ENCODE peak calls at places on chromosome 11, in nine cellular contexts. J is retinal pigment epithelial cell; B is CD4-positive, CD25-positive, alpha-beta regulatory T cell; A is body of pancreas; K is adipocyte; T is brain microvascular endothelial cell; U is naive thymus-derived CD4-positive, alpha-beta T cell; M is RWPE2; X is GM06990. I is an unnamed sample.
A peak's percentile ranks its signal among the peaks of the same experiment; 100 is the strongest.

GRCh38 chr11:121766138-121766537 is 313.4 kb upstream of the SORL1-AS1 start:
- DNase-seq in J (no peak), B (no peak), A (no peak), K (no peak), T (no peak), U (no peak), M (no peak), X (no peak), I (no peak)

GRCh38 chr11:1422481-1422880 is 32.7 kb downstream of the BRSK2 start:
- DNase-seq in J (no peak), B (no peak), A (no peak), K (peak; percentile 22), T (no peak), U (no peak), M (no peak), X (no peak), I (no peak)

GRCh38 chr11:32116668-32117067 is 25.8 kb downstream of the RCN1 start:
- DNase-seq in J (no peak), B (no peak), A (no peak), K (no peak), T (no peak), U (no peak), M (no peak), X (no peak), I (no peak)

GRCh38 chr11:34091825-34092224 is 13.6 kb upstream of the NAT10 start:
- DNase-seq in J (no peak), B (no peak), A (no peak), K (no peak), T (no peak), U (no peak), M (no peak), X (no peak), I (no peak)

GRCh38 chr11:61958590-61958989 is 8.4 kb downstream of the BEST1 start:
- DNase-seq in J (no peak), B (no peak), A (no peak), K (no peak), T (no peak), U (no peak), M (no peak), X (no peak), I (no peak)

GRCh38 chr11:107182983-107183382 is 164.7 kb upstream of the GUCY1A2 start:
- DNase-seq in J (no peak), B (no peak), A (no peak), K (no peak), T (no peak), U (no peak), M (no peak), X (no peak), I (no peak)

GRCh38 chr11:5815534-5815933 is 6.8 kb downstream of the OR52N2 start:
- DNase-seq in J (no peak), B (no peak), A (no peak), K (no peak), T (no peak), U (no peak), M (no peak), X (no peak), I (no peak)

GRCh38 chr11:129067454-129067853 is 124.7 kb downstream of the ARHGAP32 start:
- DNase-seq in J (no peak), B (no peak), A (no peak), K (no peak), T (peak; percentile 32), U (no peak), M (no peak), X (no peak), I (no peak)

GRCh38 chr11:12007769-12008737 is at the start of gene DKK3:
- DNase-seq in J (no peak), B (no peak), A (no peak), K (peak; percentile 64), T (no peak), U (no peak), M (no peak), X (no peak), I (no peak)

GRCh38 chr11:113796663-113797259 is 17.2 kb downstream of the CLDN25 start:
- DNase-seq in J (no peak), B (no peak), A (peak; percentile 60), K (peak; percentile 68), T (peak; percentile 58), U (no peak), M (no peak), X (no peak), I (no peak)

GRCh38 chr11:108697872-108698473 is 33.1 kb downstream of the DDX10 start:
- DNase-seq in J (peak; percentile 39), B (no peak), A (peak; percentile 53), K (peak; percentile 88), T (peak; percentile 74), U (no peak), M (no peak), X (peak; percentile 36), I (no peak)

GRCh38 chr11:123180574-123180973 is 14.5 kb downstream of the CLMP start:
- DNase-seq in J (no peak), B (no peak), A (no peak), K (peak; percentile 48), T (no peak), U (no peak), M (no peak), X (no peak), I (no peak)

GRCh38 chr11:48169259-48169658 is 47.4 kb upstream of the OR4B1 start:
- DNase-seq in J (no peak), B (no peak), A (no peak), K (no peak), T (no peak), U (no peak), M (no peak), X (no peak), I (no peak)

GRCh38 chr11:48170840-48171233 is 45.8 kb upstream of the OR4B1 start:
- DNase-seq in J (no peak), B (no peak), A (no peak), K (peak; percentile 70), T (no peak), U (no peak), M (no peak), X (no peak), I (no peak)

GRCh38 chr11:48169706-48170105 is 46.9 kb upstream of the OR4B1 start:
- DNase-seq in J (no peak), B (no peak), A (no peak), K (no peak), T (peak; percentile 58), U (no peak), M (no peak), X (no peak), I (peak; percentile 72)

GRCh38 chr11:48170176-48170839 is 46.3 kb upstream of the OR4B1 start:
- DNase-seq in J (no peak), B (no peak), A (no peak), K (peak; percentile 34), T (peak; percentile 57), U (no peak), M (no peak), X (no peak), I (peak; percentile 19)

GRCh38 chr11:48172818-48173609 is 43.6 kb upstream of the OR4B1 start:
- DNase-seq in J (no peak), B (peak; percentile 32), A (peak; percentile 77), K (peak; percentile 81), T (peak; percentile 58), U (peak; percentile 28), M (no peak), X (no peak), I (peak; percentile 64)
- H3K4me3 ChIP-seq in J (peak overlapping the region; percentile 19), B (no peak overlapping the region), A (no peak overlapping the region), K (peak overlapping the region; percentile 76), T (no peak overlapping the region), U (no peak overlapping the region), M (no peak overlapping the region), X (no peak overlapping the region), I (peak overlapping the region; percentile 28)

GRCh38 chr11:78419327-78419726 is 1.7 kb upstream of the GAB2 start:
- DNase-seq in J (peak; percentile 90), B (no peak), A (peak; percentile 40), K (peak; percentile 95), T (peak; percentile 98), U (no peak), M (no peak), X (no peak), I (peak; percentile 29)
- H3K4me3 ChIP-seq in J (no peak overlapping the region), B (no peak overlapping the region), A (no peak overlapping the region), K (peak overlapping the region; percentile 84), T (no peak overlapping the region), U (no peak overlapping the region), M (no peak overlapping the region), X (no peak overlapping the region), I (peak overlapping the region; percentile 95)

DNA sequence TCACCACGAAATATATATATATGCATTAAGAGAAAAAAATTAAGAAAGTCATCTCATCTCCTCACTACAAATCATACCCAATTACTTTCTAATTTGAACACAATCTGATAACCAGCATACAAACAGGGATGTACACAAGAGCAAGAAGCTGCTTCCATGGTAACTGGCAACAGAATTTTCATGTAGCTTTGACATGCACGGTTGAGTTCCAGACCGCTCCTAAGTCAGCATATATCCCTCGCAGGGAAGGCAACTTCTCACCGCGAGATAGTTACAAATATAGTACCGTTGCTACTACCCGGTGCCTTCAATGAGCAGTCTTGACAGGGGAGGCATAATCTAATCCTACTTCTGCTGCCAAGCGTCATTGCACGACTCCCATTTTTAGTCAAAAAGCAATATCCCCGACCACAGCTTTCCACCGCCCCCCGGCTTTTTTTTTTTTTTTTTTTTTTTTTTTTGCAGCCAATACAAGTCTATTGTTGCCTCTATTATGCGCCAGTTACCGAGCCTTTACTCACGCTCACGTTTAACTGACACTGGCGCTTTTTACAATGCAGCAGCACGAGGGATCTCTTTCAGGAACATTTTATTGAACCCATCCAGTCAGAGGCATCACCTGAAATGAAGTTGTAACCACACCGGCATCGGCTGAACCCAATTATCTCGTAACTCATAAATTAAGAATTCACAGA is 2.2 kb downstream of the CADM1 start:
- DNase-seq in J (no peak), B (no peak), A (no peak), K (no peak), T (no peak), U (no peak), M (no peak), X (no peak), I (no peak)
- H3K4me3 ChIP-seq in J (peak overlapping the region; percentile 83), B (peak overlapping the region; percentile 43), A (no peak overlapping the region), K (peak overlapping the region; percentile 54), T (peak overlapping the region; percentile 58), U (peak overlapping the region; percentile 37), M (no peak overlapping the region), X (peak overlapping the region; percentile 67), I (peak overlapping the region; percentile 73)

DNA sequence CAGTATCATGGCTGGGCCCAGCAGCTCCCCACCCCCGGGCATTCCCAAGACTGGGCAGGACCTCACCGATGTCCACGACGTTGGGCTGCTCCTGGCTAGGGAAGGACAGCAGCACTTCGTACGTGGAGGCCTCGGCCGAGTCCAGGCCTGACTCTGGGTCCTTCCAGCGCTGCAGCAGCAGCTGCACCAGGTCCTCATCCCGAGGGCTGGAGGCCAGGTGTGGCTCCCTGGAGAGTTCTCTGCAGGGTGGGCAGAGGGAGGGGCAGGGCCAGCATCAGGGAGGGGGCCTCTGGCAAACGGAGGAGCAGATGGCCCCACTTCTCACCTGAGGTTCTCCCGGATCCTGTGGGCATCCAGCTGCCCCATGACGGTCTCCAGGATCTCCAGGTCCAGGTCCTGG is 341 bp downstream of the NAALADL1 start:
- DNase-seq in J (no peak), B (no peak), A (no peak), K (no peak), T (no peak), U (no peak), M (no peak), X (no peak), I (no peak)
- H3K4me3 ChIP-seq in J (no peak overlapping the region), B (no peak overlapping the region), A (no peak overlapping the region), K (no peak overlapping the region), T (no peak overlapping the region), U (no peak overlapping the region), M (no peak overlapping the region), X (no peak overlapping the region), I (no peak overlapping the region)

I was measured in left ventricle myocardium inferior.